ENCODE peak calls at places on chromosomes 7 and 10, in nine cellular contexts. Z, E, L, R, W, F, I, S and X are unnamed samples.

GRCh38 chr7:23474098-23474828 is 4.0 kb upstream of the IGF2BP3 start:
- DNase-seq in E (peak; percentile 94), I (peak; percentile 99), W (peak; percentile 87), F (peak; percentile 37), L (peak; percentile 87), R (peak; percentile 37), Z (peak; percentile 91), S (peak; percentile 99), X (peak; percentile 86)

GRCh38 chr10:74921744-74922143 is 95.3 kb downstream of the KAT6B start:
- DNase-seq in F (no peak), I (peak; percentile 43), R (no peak), L (no peak), S (no peak), E (no peak), W (no peak), Z (no peak), X (no peak)

GRCh38 chr7:55526329-55526728 is 46.0 kb downstream of the VOPP1 start:
- DNase-seq in S (no peak), L (no peak), R (no peak), E (no peak), W (no peak), F (no peak), Z (no peak), I (no peak), X (no peak)

GRCh38 chr7:18356195-18356645 is 139.3 kb upstream of the HDAC9 start:
- DNase-seq in S (peak; percentile 30), I (peak; percentile 9), F (no peak), Z (peak; percentile 1), E (no peak), W (peak; percentile 6), R (no peak), L (no peak), X (no peak)

GRCh38 chr10:102775201-102775972 is 31.6 kb downstream of the WBP1L start:
- DNase-seq in F (no peak), L (peak; percentile 85), E (no peak), Z (no peak), I (no peak), S (no peak), R (no peak), W (no peak), X (no peak)

GRCh38 chr10:117535752-117536358 is 6.7 kb upstream of the EMX2 start:
- DNase-seq in L (no peak), W (no peak), I (no peak), S (no peak), E (no peak), F (no peak), R (no peak), Z (no peak), X (no peak)

GRCh38 chr10:107206856-107207255 is 42.4 kb upstream of the SORCS1 start:
- DNase-seq in R (no peak), I (no peak), Z (no peak), F (no peak), E (no peak), S (no peak), W (no peak), L (no peak), X (no peak)

GRCh38 chr10:27188897-27189296 is 33.7 kb downstream of the MASTL start:
- DNase-seq in Z (no peak), W (no peak), R (no peak), S (no peak), I (no peak), E (no peak), L (no peak), F (no peak), X (no peak)

GRCh38 chr7:81768951-81769778 is 682 bp downstream of the HGF start:
- DNase-seq in W (no peak), I (no peak), S (no peak), E (no peak), L (no peak), Z (no peak), R (no peak), F (no peak), X (no peak)

GRCh38 chr7:8305104-8305503 is 43.1 kb upstream of the ICA1 start:
- DNase-seq in L (no peak), Z (no peak), F (no peak), I (no peak), S (no peak), R (no peak), E (no peak), W (no peak), X (no peak)

GRCh38 chr7:156604311-156604710 is 36.3 kb upstream of the RNF32 start:
- DNase-seq in I (peak; percentile 81), S (no peak), Z (no peak), F (no peak), W (no peak), L (peak; percentile 31), R (no peak), E (no peak), X (no peak)

GRCh38 chr7:86914468-86915054 is 144.9 kb downstream of the ELAPOR2 start:
- DNase-seq in S (peak; percentile 18), R (no peak), W (no peak), E (no peak), I (no peak), F (no peak), L (no peak), Z (no peak), X (no peak)

GRCh38 chr7:103524042-103524907 is 78.3 kb upstream of the SLC26A5 start:
- DNase-seq in S (peak; percentile 35), L (no peak), F (no peak), R (no peak), I (no peak), Z (no peak), E (no peak), W (no peak), X (no peak)

GRCh38 chr10:43204394-43204942 is 62.4 kb downstream of the RASGEF1A start:
- DNase-seq in L (no peak), Z (no peak), E (peak; percentile 41), W (no peak), S (no peak), I (no peak), F (peak; percentile 14), R (no peak), X (no peak)

GRCh38 chr10:124322191-124322980 is 96.3 kb downstream of the OAT start:
- DNase-seq in E (no peak), R (no peak), Z (no peak), I (no peak), L (no peak), S (no peak), F (no peak), W (no peak), X (no peak)

GRCh38 chr7:150950496-150951180 is 27.5 kb downstream of the KCNH2 start:
- DNase-seq in R (no peak), F (no peak), I (no peak), Z (no peak), W (no peak), S (no peak), E (no peak), L (no peak), X (peak; percentile 15)